ENCODE peak calls at places on chromosomes 4 and X, in five cellular contexts. P is A549, C is neural crest cell, W is tibial artery, T is BE2C. R is an unnamed sample.

GRCh38 chr4:140344621-140345020 is 28.8 kb upstream of the SCOC start:
- DNase-seq in P (no peak), T (no peak), C (no peak), W (no peak), R (no peak)

GRCh38 chrX:153878285-153878779 is 7.6 kb downstream of the L1CAM start:
- DNase-seq in W (no peak), C (no peak), T (no peak), P (no peak), R (no peak)

GRCh38 chr4:183393446-183393845 is 51.0 kb upstream of the CDKN2AIP start:
- DNase-seq in P (no peak), T (no peak), W (peak; percentile 20), C (no peak), R (no peak)

GRCh38 chrX:130523460-130524394 is 121.9 kb downstream of the RBMX2 start:
- DNase-seq in C (peak; percentile 47), T (peak; percentile 65), P (no peak), W (peak; percentile 64), R (no peak)

GRCh38 chrX:137432609-137433008 is 133.3 kb upstream of the ZIC3 start:
- DNase-seq in W (no peak), P (no peak), T (no peak), C (no peak), R (no peak)

GRCh38 chr4:7844247-7844991 is 95.2 kb downstream of the AFAP1 start:
- DNase-seq in P (peak; percentile 61), W (peak; percentile 88), C (peak; percentile 71), T (peak; percentile 90), R (peak; percentile 88)

GRCh38 chr4:153634737-153635353 is 49.2 kb upstream of the TLR2 start:
- DNase-seq in W (no peak), P (peak; percentile 4), T (no peak), C (no peak), R (no peak)

GRCh38 chrX:39772057-39772832 is 325.5 kb downstream of the BCOR start:
- DNase-seq in T (no peak), W (no peak), P (no peak), C (peak; percentile 4), R (no peak)

GRCh38 chrX:150574824-150575409 is 6.5 kb downstream of the MTM1 start:
- DNase-seq in P (no peak), C (no peak), W (no peak), T (no peak), R (no peak)

GRCh38 chrX:24956828-24957227 is 58.9 kb downstream of the ARX start:
- DNase-seq in C (no peak), P (no peak), T (peak; percentile 6), W (no peak), R (no peak)

GRCh38 chr4:104501290-104501689 is 6.6 kb upstream of the CXXC4 start:
- DNase-seq in C (no peak), P (no peak), W (no peak), T (no peak), R (no peak)

GRCh38 chr4:90181644-90182043 is 54.5 kb downstream of the CCSER1 start:
- DNase-seq in P (no peak), W (no peak), C (no peak), T (peak; percentile 17), R (no peak)

GRCh38 chrX:149185087-149185486 is 320.0 kb downstream of the IDS start:
- DNase-seq in P (no peak), C (no peak), W (no peak), T (no peak), R (no peak)

GRCh38 chrX:101252634-101253033 is 33.0 kb downstream of the DRP2 start:
- DNase-seq in W (no peak), P (no peak), C (no peak), T (no peak), R (no peak)

GRCh38 chr4:2478220-2478619 is 9.3 kb downstream of the RNF4 start:
- DNase-seq in W (no peak), C (no peak), P (no peak), T (no peak), R (no peak)

GRCh38 chrX:2710041-2710471 is 19.0 kb downstream of the CD99 start:
- DNase-seq in P (peak; percentile 52), T (no peak), W (no peak), C (no peak), R (no peak)

GRCh38 chr4:136329042-136329662 is 1203.1 kb downstream of the PCDH18 start:
- DNase-seq in C (no peak), W (no peak), T (no peak), P (no peak), R (no peak)

GRCh38 chr4:124132161-124132560 is 580.4 kb downstream of the ANKRD50 start:
- DNase-seq in P (no peak), W (no peak), T (no peak), C (no peak), R (no peak)

GRCh38 chr4:75718529-75718928 is 5.8 kb upstream of the USO1 start:
- DNase-seq in T (no peak), C (no peak), P (no peak), W (no peak), R (no peak)

GRCh38 chrX:17226736-17227135 is 148.3 kb upstream of the NHS start:
- DNase-seq in W (no peak), C (no peak), P (no peak), T (no peak), R (no peak)

GRCh38 chrX:56033495-56034180 is 198.5 kb upstream of the KLF8 start:
- DNase-seq in P (no peak), W (no peak), T (no peak), C (no peak), R (no peak)

GRCh38 chr4:181896609-181897008 is 346.6 kb upstream of the TENM3 start:
- DNase-seq in P (no peak), T (no peak), C (no peak), W (no peak), R (no peak)

GRCh38 chrX:10794203-10794630 is 173.8 kb upstream of the MID1 start:
- DNase-seq in P (no peak), T (no peak), C (no peak), W (no peak), R (no peak)

GRCh38 chr4:89514811-89515210 is 207.2 kb upstream of the GPRIN3 start:
- DNase-seq in W (no peak), C (no peak), P (no peak), T (no peak), R (no peak)

GRCh38 chr4:10492486-10492885 is 35.3 kb upstream of the ZNF518B start:
- DNase-seq in W (no peak), P (no peak), T (no peak), C (no peak), R (no peak)

GRCh38 chr4:120773641-120774040 is 148.9 kb downstream of the PRDM5 start:
- DNase-seq in T (no peak), P (no peak), W (no peak), C (no peak), R (no peak)

GRCh38 chr4:142850478-142850877 is 4.4 kb upstream of the INPP4B start:
- DNase-seq in P (no peak), W (no peak), T (peak; percentile 11), C (no peak), R (no peak)

GRCh38 chr4:88172987-88173386 is 14.5 kb upstream of the ABCG2 start:
- DNase-seq in P (no peak), T (no peak), C (no peak), W (no peak), R (no peak)

GRCh38 chr4:163331629-163332360 is 601 bp downstream of the NPY1R start:
- DNase-seq in T (peak; percentile 27), C (peak; percentile 21), W (peak; percentile 71), P (peak; percentile 4), R (no peak)

GRCh38 chr4:77418333-77418732 is 187.3 kb upstream of the CXCL13 start:
- DNase-seq in P (no peak), W (no peak), C (no peak), T (no peak), R (no peak)
- TF ChIP-seq CTCF in P (peak; percentile 12), W (no peak), C (no peak), T (peak; percentile 44), R (no peak)

DNA sequence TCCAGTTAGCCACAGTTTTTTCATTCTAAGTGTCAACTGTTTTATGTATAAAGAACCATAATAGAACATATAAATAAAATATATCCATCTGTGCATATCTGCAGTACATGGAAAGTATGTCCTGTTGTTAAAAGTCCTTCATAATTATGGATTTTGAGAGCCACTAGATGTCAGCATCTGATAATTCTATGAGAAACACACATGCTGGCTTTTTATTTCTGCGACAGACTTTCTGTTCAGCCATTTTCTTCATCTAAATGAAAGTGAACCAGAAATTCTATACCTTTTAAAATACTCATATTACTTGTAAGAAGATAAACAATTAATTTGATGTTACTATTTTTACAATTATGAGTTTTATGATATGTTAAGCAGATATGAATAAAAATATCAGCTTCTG is 251.4 kb downstream of the GPM6A start:
- DNase-seq in C (no peak), P (peak; percentile 1), T (no peak), W (no peak), R (no peak)
- TF ChIP-seq CTCF in C (peak; percentile 66), P (peak; percentile 56), T (peak; percentile 33), W (no peak), R (no peak)

DNA sequence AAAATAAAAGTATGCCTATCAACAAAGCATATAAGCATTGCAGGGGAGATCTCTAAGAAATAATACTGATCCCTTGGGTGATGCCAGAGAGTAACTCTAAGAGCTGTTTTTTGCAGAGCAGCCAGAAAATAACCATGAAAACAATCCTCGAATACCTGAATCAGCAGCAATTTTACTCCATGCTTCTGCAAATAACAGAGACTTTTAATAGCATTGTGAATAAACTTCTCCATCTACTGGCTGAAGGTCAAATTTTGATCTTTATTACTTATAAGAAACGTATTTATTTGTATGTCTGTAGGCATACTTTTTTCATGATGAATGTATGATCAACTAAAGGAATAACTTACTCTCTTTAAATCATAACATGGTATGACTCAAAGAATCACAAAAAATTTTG is 334.5 kb downstream of the GALNTL6 start:
- DNase-seq in P (no peak), T (no peak), W (no peak), C (no peak), R (no peak)
- TF ChIP-seq CTCF in P (peak; percentile 15), T (no peak), W (no peak), C (no peak), R (no peak)

GRCh38 chr4:102599455-102599854 is 98.3 kb downstream of the NFKB1 start:
- DNase-seq in W (no peak), P (no peak), T (no peak), C (no peak), R (no peak)

GRCh38 chr4:102598759-102599379 is 97.7 kb downstream of the NFKB1 start:
- DNase-seq in P (no peak), C (no peak), W (no peak), T (no peak), R (no peak)

GRCh38 chr4:102600689-102601088 is 99.5 kb downstream of the NFKB1 start:
- DNase-seq in W (no peak), P (no peak), C (no peak), T (no peak), R (no peak)

GRCh38 chr4:102599887-102600286 is 98.7 kb downstream of the NFKB1 start:
- DNase-seq in P (no peak), T (no peak), W (no peak), C (no peak), R (no peak)

DNA sequence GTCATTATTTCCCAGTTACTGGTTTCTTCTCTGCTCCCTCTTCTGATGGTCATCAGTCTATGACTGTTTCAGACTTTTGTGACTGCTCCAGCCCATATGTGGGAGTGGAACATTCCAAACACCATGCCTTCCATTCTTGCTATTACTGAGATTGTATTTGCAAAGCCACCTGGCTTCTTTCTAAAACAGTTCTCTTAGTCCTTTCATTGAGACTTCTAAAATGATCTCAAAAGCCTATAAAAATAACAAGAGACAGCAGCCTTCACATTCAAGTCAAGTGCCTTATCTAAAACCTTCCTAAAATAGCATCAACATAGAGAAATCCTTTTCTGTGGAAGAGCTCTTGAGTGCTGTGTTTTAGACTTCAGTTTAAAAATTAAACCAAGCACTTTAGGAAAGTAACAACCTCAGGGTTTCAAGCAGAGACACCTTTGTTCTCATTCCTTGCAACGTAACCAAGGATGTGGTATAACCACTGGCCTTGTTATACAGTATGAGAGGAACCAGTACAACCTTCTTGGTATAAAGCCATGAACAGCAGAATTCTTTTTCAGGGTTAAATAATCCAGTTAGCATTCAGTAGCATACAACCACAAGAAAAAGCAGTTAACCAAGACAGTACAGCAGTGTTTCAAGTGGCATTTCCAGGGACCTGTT is 97.1 kb downstream of the NFKB1 start:
- DNase-seq in P (no peak), T (no peak), W (no peak), C (no peak), R (no peak)
- TF ChIP-seq CTCF in P (no peak), T (no peak), W (no peak), C (no peak), R (no peak)